ENCODE peak calls at places on chromosomes 4 and X, in seven cellular contexts. J is HepG2, T is SK-N-SH, L is H1, F is GM12878, B is K562, D is HCT116. P is an unnamed sample.

GRCh38 chr4:68871772-68872441 is 56.1 kb downstream of the UGT2B10 start:
- DNase-seq in B (no peak), T (no peak), J (peak; percentile 91), L (no peak), D (no peak), F (no peak), P (no peak)

GRCh38 chr4:87886083-87886482 is 53.3 kb downstream of the MEPE start:
- DNase-seq in L (no peak), F (no peak), D (no peak), T (no peak), B (no peak), J (no peak), P (no peak)

GRCh38 chrX:35115205-35115604 is 172.6 kb downstream of the FAM47B start:
- DNase-seq in J (no peak), F (no peak), T (no peak), L (no peak), D (no peak), B (no peak), P (no peak)

GRCh38 chrX:111041018-111041462 is 55.0 kb upstream of the PAK3 start:
- DNase-seq in T (no peak), L (no peak), D (no peak), J (peak; percentile 9), B (no peak), F (no peak), P (no peak)

GRCh38 chr4:119517361-119518229 is 111.0 kb downstream of the PDE5A start:
- DNase-seq in T (peak; percentile 15), L (no peak), F (no peak), D (no peak), J (peak; percentile 53), B (no peak), P (no peak)

GRCh38 chr4:109691411-109691920 is 11.8 kb downstream of the CASP6 start:
- DNase-seq in J (no peak), F (no peak), L (no peak), T (no peak), D (no peak), B (no peak), P (no peak)

GRCh38 chr4:14096406-14096965 is 469.0 kb upstream of the BOD1L1 start:
- DNase-seq in B (no peak), L (no peak), D (no peak), J (no peak), F (no peak), T (no peak), P (no peak)

GRCh38 chr4:122591196-122591595 is 29.7 kb downstream of the IL21 start:
- DNase-seq in L (no peak), D (no peak), B (no peak), F (no peak), J (no peak), T (no peak), P (no peak)

GRCh38 chrX:14899607-14900006 is 26.4 kb downstream of the MOSPD2 start:
- DNase-seq in J (no peak), B (peak; percentile 39), F (no peak), L (no peak), T (no peak), D (peak; percentile 15), P (no peak)

GRCh38 chr4:103074598-103075434 is 1.7 kb downstream of the SLC9B2 start:
- DNase-seq in F (peak; percentile 44), B (no peak), L (no peak), T (no peak), D (no peak), J (no peak), P (no peak)

GRCh38 chr4:36243355-36244256 is 708 bp downstream of the ARAP2 start:
- DNase-seq in D (no peak), T (peak; percentile 4), J (no peak), B (no peak), F (no peak), L (no peak), P (peak; percentile 63)

GRCh38 chrX:56738670-56739069 is 9.6 kb downstream of the NBDY start:
- DNase-seq in J (no peak), B (no peak), T (no peak), D (no peak), F (no peak), L (no peak), P (peak; percentile 79)

GRCh38 chr4:102405706-102406510 is 60.6 kb upstream of the SLC39A8 start:
- DNase-seq in F (no peak), J (no peak), T (no peak), D (no peak), L (no peak), B (no peak), P (no peak)

GRCh38 chr4:33696586-33696985 is 2547.7 kb downstream of the ARAP2 start:
- DNase-seq in D (no peak), J (no peak), T (no peak), L (no peak), F (no peak), B (no peak), P (no peak)

GRCh38 chrX:39972340-39972739 is 125.4 kb downstream of the BCOR start:
- DNase-seq in L (no peak), B (no peak), F (no peak), J (no peak), D (no peak), T (no peak), P (no peak)

GRCh38 chr4:127881565-127881869 is 824 bp downstream of the PLK4 start:
- DNase-seq in T (no peak), F (no peak), J (no peak), D (no peak), B (no peak), L (no peak), P (no peak)

GRCh38 chrX:19517965-19518364 is 2.7 kb upstream of the MAP3K15 start:
- DNase-seq in J (no peak), B (no peak), D (no peak), L (no peak), T (no peak), F (no peak), P (no peak)

GRCh38 chrX:47500541-47500940 is 17.5 kb upstream of the ZNF41 start:
- DNase-seq in B (no peak), F (no peak), D (no peak), T (no peak), L (no peak), J (no peak), P (no peak)

GRCh38 chr4:169184686-169185085 is 86.1 kb downstream of the SH3RF1 start:
- DNase-seq in F (no peak), B (no peak), J (no peak), D (no peak), L (no peak), T (no peak), P (no peak)

GRCh38 chrX:19709812-19710518 is 177.4 kb downstream of the SH3KBP1 start:
- DNase-seq in B (no peak), F (no peak), L (no peak), T (no peak), D (peak; percentile 79), J (no peak), P (no peak)

DNA sequence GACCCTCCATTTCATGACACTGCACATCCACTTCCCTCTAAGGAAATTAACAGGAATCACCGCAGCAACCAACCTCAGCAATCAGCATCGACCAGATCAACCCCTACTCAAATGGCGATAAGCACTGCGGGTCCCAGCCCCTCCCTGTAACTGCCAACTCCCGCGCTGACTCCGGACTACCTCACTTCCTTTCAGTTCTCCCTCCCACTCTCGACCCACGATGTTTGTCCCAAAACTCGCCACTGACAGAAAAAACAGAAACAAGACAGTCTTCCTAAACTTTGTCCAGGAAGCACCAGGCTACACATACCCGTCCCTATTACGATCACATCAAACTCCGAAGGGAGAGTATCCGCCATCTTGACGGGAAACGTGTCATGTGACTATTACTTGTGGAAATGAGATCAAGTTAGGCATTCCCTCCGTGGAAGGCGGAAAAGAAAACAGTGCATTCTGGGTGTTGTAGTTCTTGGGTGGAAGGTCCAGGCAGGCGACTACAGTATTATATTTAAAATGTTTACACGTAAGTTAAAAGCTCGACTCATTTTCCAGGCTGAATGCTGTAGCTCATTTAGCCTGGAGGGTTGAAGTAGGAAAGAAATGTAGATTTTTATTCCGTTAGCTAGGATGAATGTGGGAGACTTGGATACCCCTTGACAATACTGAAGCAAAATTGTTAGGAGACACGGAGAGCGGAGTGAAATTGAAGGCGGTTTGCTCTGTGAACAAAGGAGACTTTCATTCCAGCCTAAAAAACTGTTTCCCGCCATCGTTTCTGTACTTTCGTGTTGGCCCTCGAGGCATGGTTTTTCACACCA is at the start of gene CHM:
- DNase-seq in B (peak; percentile 67), J (peak; percentile 80), T (peak; percentile 77), F (peak; percentile 63), D (peak; percentile 57), L (no peak), P (peak; percentile 20)
- TF ChIP-seq JUND in B (peak; percentile 58), J (no peak), T (no peak), F (no peak), D (peak; percentile 17), L (no peak), P (no peak)

GRCh38 chr4:22174640-22175039 is 226.1 kb upstream of the KCNIP4 start:
- DNase-seq in B (no peak), J (no peak), F (no peak), T (no peak), L (no peak), D (no peak), P (no peak)

DNA sequence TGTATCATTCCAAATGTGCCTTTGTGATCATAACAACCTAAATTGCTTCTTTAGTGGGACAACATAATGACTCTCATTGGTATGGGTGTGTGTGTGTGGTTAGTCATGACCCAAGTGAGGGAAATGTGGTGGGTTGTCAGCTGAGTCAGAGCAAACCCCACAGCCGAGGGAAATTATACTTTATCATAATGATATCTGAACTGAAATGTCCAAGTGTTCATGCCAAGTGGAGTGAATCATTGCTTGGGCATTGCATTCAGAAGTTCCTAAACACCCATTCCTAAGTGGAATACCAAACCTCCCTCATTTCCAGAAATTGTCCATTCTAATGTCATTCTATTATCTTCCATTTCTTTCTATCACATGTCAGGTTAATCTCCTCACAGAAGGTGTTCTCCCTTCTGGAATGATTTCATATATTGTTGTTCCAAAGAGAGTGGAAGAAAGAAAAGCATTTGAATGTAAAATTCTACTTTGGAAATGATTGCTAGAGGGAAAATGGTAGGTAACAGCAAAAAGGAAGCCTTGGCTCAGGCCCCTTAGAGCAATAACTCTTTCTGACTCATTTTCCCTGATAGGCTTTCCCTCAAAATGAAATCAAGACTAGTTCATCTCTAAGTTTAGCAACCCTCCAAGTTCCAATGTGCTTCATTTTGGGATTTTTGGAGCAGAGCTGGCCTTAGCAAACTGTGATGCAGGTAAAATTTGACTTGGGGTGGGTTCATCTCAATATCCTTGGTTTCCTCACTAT is 230.7 kb upstream of the KCNIP4 start:
- DNase-seq in T (no peak), F (no peak), B (no peak), J (no peak), L (no peak), D (no peak), P (no peak)
- TF ChIP-seq JUND in T (peak; percentile 98), F (no peak), B (no peak), J (no peak), L (no peak), D (no peak), P (no peak)

GRCh38 chr4:24736066-24736465 is 59.3 kb upstream of the SOD3 start:
- DNase-seq in T (no peak), F (no peak), L (no peak), B (no peak), D (peak; percentile 27), J (no peak), P (no peak)
- TF ChIP-seq JUND in T (no peak), F (no peak), L (no peak), B (no peak), D (no peak), J (no peak), P (no peak)

DNA sequence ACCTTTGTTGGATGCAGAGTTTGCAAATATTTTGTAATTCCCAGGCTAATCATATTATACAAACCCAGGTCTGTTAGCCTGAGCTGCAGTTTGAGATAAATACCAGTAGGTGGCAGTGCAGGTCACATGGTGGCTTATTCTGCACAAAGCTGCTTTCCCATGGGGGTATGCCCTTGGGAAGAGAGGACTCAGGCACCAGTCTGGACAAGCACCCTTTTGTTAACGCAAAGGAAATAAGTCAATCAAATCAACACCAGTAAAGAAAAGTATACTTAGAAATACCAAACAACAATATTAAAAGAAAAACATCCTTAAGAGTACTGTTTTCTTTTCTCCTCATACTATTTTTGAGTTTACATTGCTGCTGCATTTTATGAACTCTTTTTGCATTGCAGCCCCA is 389.0 kb upstream of the ZFP42 start:
- DNase-seq in J (peak; percentile 50), F (no peak), D (peak; percentile 54), B (peak; percentile 60), L (no peak), T (peak; percentile 67), P (peak; percentile 61)
- TF ChIP-seq JUND in J (no peak), F (no peak), D (no peak), B (no peak), L (no peak), T (no peak), P (no peak)

P was measured in T47D.